ENCODE peak calls at places on chromosomes 7 and 10, in six cellular contexts. J is HCT116, S is HepG2, T is H1, L is GM12878, P is K562. U is an unnamed sample.

GRCh38 chr7:1725199-1725701 is 55.2 kb downstream of the ELFN1 start:
- DNase-seq in J (no peak), S (no peak), T (no peak), L (no peak), P (no peak), U (peak; percentile 63)

GRCh38 chr7:128826512-128826911 is 3.7 kb upstream of the FLNC start:
- DNase-seq in J (no peak), S (no peak), T (no peak), L (no peak), P (no peak), U (no peak)

GRCh38 chr10:58706836-58707235 is 194.2 kb downstream of the BICC1 start:
- DNase-seq in J (no peak), S (no peak), T (no peak), L (no peak), P (no peak), U (no peak)

GRCh38 chr10:70192325-70192966 is 22.1 kb upstream of the SAR1A start:
- DNase-seq in J (no peak), S (peak; percentile 17), T (no peak), L (no peak), P (no peak), U (no peak)

GRCh38 chr7:536231-536630 is 16.6 kb upstream of the PDGFA start:
- DNase-seq in J (no peak), S (no peak), T (no peak), L (no peak), P (no peak), U (no peak)

GRCh38 chr7:33012364-33012763 is 50.2 kb downstream of the NT5C3A start:
- DNase-seq in J (no peak), S (no peak), T (no peak), L (no peak), P (no peak), U (no peak)

GRCh38 chr10:69802424-69803161 is 887 bp downstream of the COL13A1 start:
- DNase-seq in J (no peak), S (no peak), T (peak; percentile 72), L (no peak), P (no peak), U (peak; percentile 54)

GRCh38 chr7:18753972-18754610 is 258.5 kb downstream of the HDAC9 start:
- DNase-seq in J (no peak), S (no peak), T (no peak), L (no peak), P (no peak), U (no peak)

GRCh38 chr7:116171094-116171493 is 39.2 kb upstream of the TES start:
- DNase-seq in J (no peak), S (no peak), T (no peak), L (no peak), P (no peak), U (no peak)

GRCh38 chr10:123573236-123574147 is 92.7 kb upstream of the GPR26 start:
- DNase-seq in J (peak; percentile 83), S (peak; percentile 36), T (peak; percentile 92), L (no peak), P (peak; percentile 63), U (peak; percentile 92)

GRCh38 chr10:96339956-96340904 is 18.6 kb downstream of the OPALIN start:
- DNase-seq in J (peak; percentile 53), S (peak; percentile 47), T (peak; percentile 74), L (no peak), P (peak; percentile 47), U (peak; percentile 79)

GRCh38 chr7:1447551-1448244 is 11.6 kb downstream of the MICALL2 start:
- DNase-seq in J (no peak), S (no peak), T (no peak), L (no peak), P (no peak), U (no peak)

GRCh38 chr10:29734640-29734979 is 99.8 kb upstream of the SVIL start:
- DNase-seq in J (no peak), S (no peak), T (no peak), L (no peak), P (no peak), U (no peak)

GRCh38 chr10:59578013-59578412 is 131.6 kb downstream of the SLC16A9 start:
- DNase-seq in J (no peak), S (no peak), T (no peak), L (no peak), P (no peak), U (no peak)

GRCh38 chr7:99631311-99632109 is 14.8 kb downstream of the ZSCAN25 start:
- DNase-seq in J (no peak), S (peak; percentile 64), T (no peak), L (no peak), P (peak; percentile 73), U (peak; percentile 42)

GRCh38 chr7:84258628-84259027 is 64.0 kb upstream of the SEMA3A start:
- DNase-seq in J (no peak), S (no peak), T (no peak), L (no peak), P (no peak), U (no peak)

GRCh38 chr10:70546585-70546984 is 56.0 kb downstream of the PRF1 start:
- DNase-seq in J (no peak), S (no peak), T (no peak), L (no peak), P (no peak), U (no peak)

DNA sequence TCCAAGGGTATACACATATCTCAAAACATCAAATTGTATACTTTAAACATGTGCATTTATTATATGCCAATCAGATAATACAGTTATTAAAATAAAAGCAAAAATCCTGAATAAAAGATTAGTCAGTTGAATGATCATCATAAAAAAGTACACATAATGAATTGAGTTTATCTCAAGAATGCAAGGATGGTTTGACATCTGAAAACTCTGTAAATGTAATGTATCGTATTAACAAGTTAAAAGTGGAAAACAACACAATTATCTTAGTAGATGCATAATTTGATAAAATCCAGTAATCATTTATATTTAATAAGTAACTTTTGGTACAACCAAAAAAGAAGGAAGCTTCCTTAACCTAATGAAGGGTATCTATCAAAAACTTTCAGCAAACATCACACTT is 86.6 kb downstream of the COL28A1 start:
- DNase-seq in J (no peak), S (no peak), T (no peak), L (no peak), P (no peak), U (no peak)
- TF ChIP-seq ATF3 in J (no peak), S (no peak), T (no peak), L (no peak), P (no peak), U (no peak)

DNA sequence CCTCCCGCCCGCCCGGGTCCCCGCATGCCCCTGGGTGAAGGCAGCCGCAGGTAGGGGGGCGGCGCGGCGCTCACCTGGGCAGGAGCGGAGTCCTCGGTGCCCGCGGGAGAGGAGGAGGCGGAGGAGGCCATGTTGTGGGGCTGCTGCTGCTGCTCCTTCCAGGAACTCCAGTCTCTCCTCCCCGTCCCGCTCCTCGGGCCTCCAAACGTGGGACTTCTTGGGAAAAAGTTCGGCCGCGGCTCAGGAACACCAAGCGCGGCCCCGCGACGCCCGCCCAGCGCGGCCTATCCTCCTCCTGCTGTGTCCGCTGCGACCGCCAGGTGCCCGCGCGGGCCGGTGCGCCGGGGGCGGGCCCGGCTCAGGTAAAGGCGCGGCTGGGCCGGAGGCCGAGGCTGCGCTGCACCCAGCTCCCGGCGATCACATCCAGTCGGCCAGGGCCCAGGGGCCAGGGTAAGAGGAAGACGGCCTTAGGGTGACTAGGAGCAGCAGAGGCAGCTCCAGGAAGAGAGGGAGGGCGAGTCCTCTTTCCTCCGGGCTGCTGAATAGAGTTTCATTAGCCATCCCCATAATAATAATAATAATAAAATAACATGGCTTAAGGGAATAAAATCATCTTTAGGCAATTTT is 45.0 kb upstream of the CDK1 start:
- DNase-seq in J (peak; percentile 39), S (no peak), T (peak; percentile 81), L (no peak), P (peak; percentile 17), U (peak; percentile 80)
- TF ChIP-seq ATF3 in J (no peak), S (no peak), T (no peak), L (no peak), P (no peak), U (no peak)

GRCh38 chr7:134710854-134711624 is 64.4 kb downstream of the BPGM start:
- DNase-seq in J (no peak), S (no peak), T (no peak), L (no peak), P (no peak), U (no peak)
- TF ChIP-seq ATF3 in J (no peak), S (no peak), T (no peak), L (no peak), P (no peak), U (no peak)

GRCh38 chr10:94314913-94315545 is 47.7 kb downstream of the NOC3L start:
- DNase-seq in J (no peak), S (peak; percentile 65), T (no peak), L (no peak), P (no peak), U (no peak)

GRCh38 chr10:94310369-94310768 is 52.4 kb downstream of the NOC3L start:
- DNase-seq in J (no peak), S (peak; percentile 74), T (no peak), L (no peak), P (no peak), U (no peak)

GRCh38 chr10:94320285-94320914 is 42.3 kb downstream of the NOC3L start:
- DNase-seq in J (peak; percentile 40), S (peak; percentile 53), T (peak; percentile 83), L (no peak), P (peak; percentile 30), U (peak; percentile 72)

DNA sequence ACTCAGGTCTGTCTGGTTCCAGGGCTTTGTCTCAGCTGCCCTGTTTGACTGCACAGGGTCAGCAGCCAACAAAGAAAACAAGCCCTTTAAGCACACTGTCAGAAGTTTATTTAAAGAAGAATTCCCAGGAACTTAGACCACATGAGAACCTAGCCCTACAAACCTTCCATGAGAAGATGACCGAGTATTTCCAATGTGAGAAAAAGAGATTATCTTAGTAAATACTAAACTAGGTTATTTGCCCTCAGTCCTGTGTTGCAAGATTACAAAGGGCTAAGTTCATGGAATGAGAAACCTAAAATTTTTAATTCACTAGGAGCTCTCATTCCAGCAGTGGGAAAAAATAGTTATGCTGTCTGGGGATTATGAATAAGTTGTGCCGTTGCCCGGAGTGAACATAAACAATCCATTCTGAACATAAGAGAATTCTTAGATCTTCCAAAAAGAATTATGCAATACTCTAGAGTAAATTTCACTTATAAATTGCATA is 46.7 kb downstream of the NOC3L start:
- DNase-seq in J (no peak), S (peak; percentile 67), T (no peak), L (no peak), P (no peak), U (no peak)
- TF ChIP-seq ATF3 in J (no peak), S (no peak), T (no peak), L (no peak), P (no peak), U (no peak)

DNA sequence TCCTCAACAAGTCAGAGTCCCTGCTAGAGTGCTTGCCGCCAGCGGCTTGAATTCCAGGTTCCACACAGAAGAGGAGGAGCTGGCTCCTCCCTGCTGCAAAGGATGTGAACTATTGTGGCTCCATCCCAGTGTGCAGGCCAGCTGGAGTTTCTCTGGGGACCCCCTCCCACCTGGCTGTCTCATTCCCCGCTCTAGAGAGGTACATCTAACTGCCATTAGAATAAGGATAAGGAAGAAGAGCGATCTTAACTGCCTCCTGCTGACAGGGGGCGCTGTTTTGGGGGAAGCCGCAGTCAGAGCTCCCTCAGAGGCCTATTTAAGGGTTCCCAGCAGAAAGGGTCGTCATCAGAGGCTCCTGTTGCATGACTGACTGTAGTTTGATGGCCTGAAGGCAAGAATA is 40.8 kb upstream of the HECW1 start:
- DNase-seq in J (peak; percentile 12), S (no peak), T (peak; percentile 90), L (no peak), P (peak; percentile 32), U (peak; percentile 88)
- TF ChIP-seq ATF3 in J (no peak), S (no peak), T (no peak), L (no peak), P (no peak), U (no peak)

GRCh38 chr7:129853661-129854268 is 99.0 kb downstream of the UBE2H start:
- DNase-seq in J (peak; percentile 37), S (no peak), T (no peak), L (no peak), P (no peak), U (no peak)
- TF ChIP-seq ATF3 in J (no peak), S (no peak), T (no peak), L (no peak), P (no peak), U (no peak)

GRCh38 chr7:124697746-124698145 is 67.8 kb downstream of the GPR37 start:
- DNase-seq in J (no peak), S (no peak), T (no peak), L (no peak), P (no peak), U (no peak)
- TF ChIP-seq ATF3 in J (no peak), S (no peak), T (no peak), L (no peak), P (no peak), U (no peak)